ENCODE peak calls at places on chromosome 6, in eight cellular contexts. S, P, E, B, I, D, R and Z are unnamed samples.

GRCh38 chr6:3231213-3232016 is 4.0 kb upstream of the TUBB2B start:
- DNase-seq in S (no peak), P (peak), E (peak), B (peak), I (peak), D (no peak), R (peak), Z (peak)

GRCh38 chr6:167858086-167858591 is 31.4 kb downstream of the AFDN start:
- DNase-seq in S (no peak), P (no peak), E (peak), B (no peak), I (no peak), D (no peak), R (peak), Z (peak)

GRCh38 chr6:145704153-145704781 is 31.1 kb downstream of the EPM2A start:
- DNase-seq in S (no peak), P (no peak), E (peak), B (no peak), I (no peak), D (no peak), R (no peak), Z (no peak)

GRCh38 chr6:95501032-95501904 is 76.1 kb upstream of the MANEA start:
- DNase-seq in S (no peak), P (no peak), E (no peak), B (no peak), I (no peak), D (no peak), R (no peak), Z (no peak)

GRCh38 chr6:25138024-25138696 is 141.0 kb upstream of the CARMIL1 start:
- DNase-seq in S (peak), P (no peak), E (peak), B (peak), I (no peak), D (peak), R (peak), Z (peak)

GRCh38 chr6:139904572-139904971 is 530.1 kb upstream of the CITED2 start:
- DNase-seq in S (no peak), P (no peak), E (no peak), B (no peak), I (no peak), D (no peak), R (no peak), Z (no peak)

GRCh38 chr6:14505391-14505790 is 387.8 kb downstream of the CD83 start:
- DNase-seq in S (no peak), P (no peak), E (no peak), B (no peak), I (no peak), D (no peak), R (no peak), Z (no peak)

GRCh38 chr6:105691971-105692370 is 289.1 kb upstream of the PREP start:
- DNase-seq in S (no peak), P (no peak), E (no peak), B (no peak), I (no peak), D (no peak), R (no peak), Z (no peak)

GRCh38 chr6:166824146-166824879 is 132.0 kb downstream of the RNASET2 start:
- DNase-seq in S (no peak), P (no peak), E (no peak), B (no peak), I (no peak), D (no peak), R (no peak), Z (no peak)